ENCODE peak calls at places on chromosomes 16 and 17, in eight cellular contexts. One of them, this sample, is unnamed.

GRCh38 chr17:49924589-49924988 is 44.4 kb upstream of the DLX4 start:
- DNase-seq in tibial nerve: no peak
- DNase-seq in AG10803: no peak
- DNase-seq in EL: no peak
- DNase-seq in HCT116: no peak
- DNase-seq in IMR-90: no peak
- DNase-seq in stimulated activated CD4-positive, alpha-beta T cell treated with anti-CD3 and anti-CD28 coated beads, Interleukin-4, amount 100 ng/mL, for 24 hours: no peak
- DNase-seq in GDM1: no peak
- DNase-seq in this sample: no peak

GRCh38 chr17:13702266-13702665 is 100.5 kb upstream of the HS3ST3A1 start:
- DNase-seq in tibial nerve: no peak
- DNase-seq in AG10803: peak
- DNase-seq in EL: peak
- DNase-seq in HCT116: no peak
- DNase-seq in IMR-90: peak
- DNase-seq in stimulated activated CD4-positive, alpha-beta T cell treated with anti-CD3 and anti-CD28 coated beads, Interleukin-4, amount 100 ng/mL, for 24 hours: no peak
- DNase-seq in GDM1: no peak
- DNase-seq in this sample: no peak

GRCh38 chr17:77036841-77037381 is 103.9 kb upstream of the SEC14L1 start:
- DNase-seq in tibial nerve: no peak
- DNase-seq in AG10803: no peak
- DNase-seq in EL: no peak
- DNase-seq in HCT116: no peak
- DNase-seq in IMR-90: no peak
- DNase-seq in stimulated activated CD4-positive, alpha-beta T cell treated with anti-CD3 and anti-CD28 coated beads, Interleukin-4, amount 100 ng/mL, for 24 hours: no peak
- DNase-seq in GDM1: peak
- DNase-seq in this sample: no peak

GRCh38 chr17:34095101-34095500 is 160.0 kb upstream of the CCL2 start:
- DNase-seq in tibial nerve: no peak
- DNase-seq in AG10803: no peak
- DNase-seq in EL: no peak
- DNase-seq in HCT116: no peak
- DNase-seq in IMR-90: no peak
- DNase-seq in stimulated activated CD4-positive, alpha-beta T cell treated with anti-CD3 and anti-CD28 coated beads, Interleukin-4, amount 100 ng/mL, for 24 hours: no peak
- DNase-seq in GDM1: no peak
- DNase-seq in this sample: no peak

GRCh38 chr17:82212331-82213250 is at the start of gene CCDC57:
- DNase-seq in tibial nerve: peak
- DNase-seq in AG10803: peak
- DNase-seq in EL: peak
- DNase-seq in HCT116: no peak
- DNase-seq in IMR-90: peak
- DNase-seq in stimulated activated CD4-positive, alpha-beta T cell treated with anti-CD3 and anti-CD28 coated beads, Interleukin-4, amount 100 ng/mL, for 24 hours: peak
- DNase-seq in GDM1: peak
- DNase-seq in this sample: peak

GRCh38 chr16:80974649-80975376 is 31.9 kb downstream of the CMC2 start:
- DNase-seq in tibial nerve: no peak
- DNase-seq in AG10803: no peak
- DNase-seq in EL: no peak
- DNase-seq in HCT116: peak
- DNase-seq in IMR-90: no peak
- DNase-seq in stimulated activated CD4-positive, alpha-beta T cell treated with anti-CD3 and anti-CD28 coated beads, Interleukin-4, amount 100 ng/mL, for 24 hours: no peak
- DNase-seq in GDM1: no peak
- DNase-seq in this sample: no peak

GRCh38 chr17:79916991-79917901 is 78.0 kb upstream of the CBX4 start:
- DNase-seq in tibial nerve: no peak
- DNase-seq in AG10803: no peak
- DNase-seq in EL: no peak
- DNase-seq in HCT116: no peak
- DNase-seq in IMR-90: no peak
- DNase-seq in stimulated activated CD4-positive, alpha-beta T cell treated with anti-CD3 and anti-CD28 coated beads, Interleukin-4, amount 100 ng/mL, for 24 hours: no peak
- DNase-seq in GDM1: no peak
- DNase-seq in this sample: no peak

GRCh38 chr17:6305613-6306360 is 129.1 kb downstream of the AIPL1 start:
- DNase-seq in tibial nerve: no peak
- DNase-seq in AG10803: no peak
- DNase-seq in EL: no peak
- DNase-seq in HCT116: no peak
- DNase-seq in IMR-90: no peak
- DNase-seq in stimulated activated CD4-positive, alpha-beta T cell treated with anti-CD3 and anti-CD28 coated beads, Interleukin-4, amount 100 ng/mL, for 24 hours: no peak
- DNase-seq in GDM1: no peak
- DNase-seq in this sample: no peak

GRCh38 chr17:17675925-17676534 is 5.2 kb upstream of the RAI1 start:
- DNase-seq in tibial nerve: no peak
- DNase-seq in AG10803: no peak
- DNase-seq in EL: peak
- DNase-seq in HCT116: peak
- DNase-seq in IMR-90: peak
- DNase-seq in stimulated activated CD4-positive, alpha-beta T cell treated with anti-CD3 and anti-CD28 coated beads, Interleukin-4, amount 100 ng/mL, for 24 hours: no peak
- DNase-seq in GDM1: peak
- DNase-seq in this sample: no peak

GRCh38 chr16:75494696-75495601 is at the start of gene CHST6:
- DNase-seq in tibial nerve: no peak
- DNase-seq in AG10803: no peak
- DNase-seq in EL: peak
- DNase-seq in HCT116: no peak
- DNase-seq in IMR-90: no peak
- DNase-seq in stimulated activated CD4-positive, alpha-beta T cell treated with anti-CD3 and anti-CD28 coated beads, Interleukin-4, amount 100 ng/mL, for 24 hours: no peak
- DNase-seq in GDM1: no peak
- DNase-seq in this sample: no peak

GRCh38 chr16:4362476-4363250 is 9.0 kb upstream of the VASN start:
- DNase-seq in tibial nerve: no peak
- DNase-seq in AG10803: no peak
- DNase-seq in EL: no peak
- DNase-seq in HCT116: no peak
- DNase-seq in IMR-90: no peak
- DNase-seq in stimulated activated CD4-positive, alpha-beta T cell treated with anti-CD3 and anti-CD28 coated beads, Interleukin-4, amount 100 ng/mL, for 24 hours: no peak
- DNase-seq in GDM1: no peak
- DNase-seq in this sample: no peak

GRCh38 chr17:81846743-81847689 is 12.2 kb upstream of the PPP1R27 start:
- DNase-seq in tibial nerve: no peak
- DNase-seq in AG10803: no peak
- DNase-seq in EL: no peak
- DNase-seq in HCT116: no peak
- DNase-seq in IMR-90: no peak
- DNase-seq in stimulated activated CD4-positive, alpha-beta T cell treated with anti-CD3 and anti-CD28 coated beads, Interleukin-4, amount 100 ng/mL, for 24 hours: no peak
- DNase-seq in GDM1: no peak
- DNase-seq in this sample: no peak

GRCh38 chr17:7046127-7046724 is 2.3 kb upstream of the SLC16A11 start:
- DNase-seq in tibial nerve: no peak
- DNase-seq in AG10803: no peak
- DNase-seq in EL: no peak
- DNase-seq in HCT116: peak
- DNase-seq in IMR-90: no peak
- DNase-seq in stimulated activated CD4-positive, alpha-beta T cell treated with anti-CD3 and anti-CD28 coated beads, Interleukin-4, amount 100 ng/mL, for 24 hours: peak
- DNase-seq in GDM1: no peak
- DNase-seq in this sample: peak

GRCh38 chr16:85621698-85622433 is 8.7 kb downstream of the GSE1 start:
- DNase-seq in tibial nerve: no peak
- DNase-seq in AG10803: no peak
- DNase-seq in EL: no peak
- DNase-seq in HCT116: no peak
- DNase-seq in IMR-90: no peak
- DNase-seq in stimulated activated CD4-positive, alpha-beta T cell treated with anti-CD3 and anti-CD28 coated beads, Interleukin-4, amount 100 ng/mL, for 24 hours: no peak
- DNase-seq in GDM1: no peak
- DNase-seq in this sample: no peak

GRCh38 chr17:11608396-11608795 is 10.1 kb downstream of the DNAH9 start:
- DNase-seq in tibial nerve: peak
- DNase-seq in AG10803: no peak
- DNase-seq in EL: no peak
- DNase-seq in HCT116: no peak
- DNase-seq in IMR-90: no peak
- DNase-seq in stimulated activated CD4-positive, alpha-beta T cell treated with anti-CD3 and anti-CD28 coated beads, Interleukin-4, amount 100 ng/mL, for 24 hours: no peak
- DNase-seq in GDM1: no peak
- DNase-seq in this sample: no peak

GRCh38 chr16:57648590-57649442 is 19.3 kb upstream of the ADGRG3 start:
- DNase-seq in tibial nerve: peak
- DNase-seq in AG10803: peak
- DNase-seq in EL: peak
- DNase-seq in HCT116: peak
- DNase-seq in IMR-90: peak
- DNase-seq in stimulated activated CD4-positive, alpha-beta T cell treated with anti-CD3 and anti-CD28 coated beads, Interleukin-4, amount 100 ng/mL, for 24 hours: peak
- DNase-seq in GDM1: peak
- DNase-seq in this sample: peak

GRCh38 chr17:46878055-46878454 is 26.7 kb downstream of the WNT9B start:
- DNase-seq in tibial nerve: no peak
- DNase-seq in AG10803: no peak
- DNase-seq in EL: no peak
- DNase-seq in HCT116: no peak
- DNase-seq in IMR-90: no peak
- DNase-seq in stimulated activated CD4-positive, alpha-beta T cell treated with anti-CD3 and anti-CD28 coated beads, Interleukin-4, amount 100 ng/mL, for 24 hours: no peak
- DNase-seq in GDM1: no peak
- DNase-seq in this sample: no peak

GRCh38 chr17:17540278-17540906 is 44.2 kb upstream of the RASD1 start:
- DNase-seq in tibial nerve: no peak
- DNase-seq in AG10803: no peak
- DNase-seq in EL: no peak
- DNase-seq in HCT116: no peak
- DNase-seq in IMR-90: no peak
- DNase-seq in stimulated activated CD4-positive, alpha-beta T cell treated with anti-CD3 and anti-CD28 coated beads, Interleukin-4, amount 100 ng/mL, for 24 hours: no peak
- DNase-seq in GDM1: no peak
- DNase-seq in this sample: no peak

GRCh38 chr16:4298761-4299522 is 16.9 kb upstream of the GLIS2 start:
- DNase-seq in tibial nerve: no peak
- DNase-seq in AG10803: peak
- DNase-seq in EL: peak
- DNase-seq in HCT116: peak
- DNase-seq in IMR-90: peak
- DNase-seq in stimulated activated CD4-positive, alpha-beta T cell treated with anti-CD3 and anti-CD28 coated beads, Interleukin-4, amount 100 ng/mL, for 24 hours: no peak
- DNase-seq in GDM1: no peak
- DNase-seq in this sample: no peak

GRCh38 chr16:21568502-21569189 is 30.7 kb upstream of the METTL9 start:
- DNase-seq in tibial nerve: no peak
- DNase-seq in AG10803: no peak
- DNase-seq in EL: no peak
- DNase-seq in HCT116: no peak
- DNase-seq in IMR-90: peak
- DNase-seq in stimulated activated CD4-positive, alpha-beta T cell treated with anti-CD3 and anti-CD28 coated beads, Interleukin-4, amount 100 ng/mL, for 24 hours: no peak
- DNase-seq in GDM1: no peak
- DNase-seq in this sample: no peak

GRCh38 chr17:18278867-18279266 is 18.4 kb downstream of the MIEF2 start:
- DNase-seq in tibial nerve: no peak
- DNase-seq in AG10803: no peak
- DNase-seq in EL: no peak
- DNase-seq in HCT116: no peak
- DNase-seq in IMR-90: peak
- DNase-seq in stimulated activated CD4-positive, alpha-beta T cell treated with anti-CD3 and anti-CD28 coated beads, Interleukin-4, amount 100 ng/mL, for 24 hours: no peak
- DNase-seq in GDM1: no peak
- DNase-seq in this sample: no peak

GRCh38 chr17:77719806-77720205 is 238.7 kb upstream of the TNRC6C start:
- DNase-seq in tibial nerve: no peak
- DNase-seq in AG10803: no peak
- DNase-seq in EL: no peak
- DNase-seq in HCT116: no peak
- DNase-seq in IMR-90: no peak
- DNase-seq in stimulated activated CD4-positive, alpha-beta T cell treated with anti-CD3 and anti-CD28 coated beads, Interleukin-4, amount 100 ng/mL, for 24 hours: no peak
- DNase-seq in GDM1: no peak
- DNase-seq in this sample: no peak

GRCh38 chr16:85479972-85480726 is 133.0 kb upstream of the GSE1 start:
- DNase-seq in tibial nerve: no peak
- DNase-seq in AG10803: no peak
- DNase-seq in EL: no peak
- DNase-seq in HCT116: no peak
- DNase-seq in IMR-90: no peak
- DNase-seq in stimulated activated CD4-positive, alpha-beta T cell treated with anti-CD3 and anti-CD28 coated beads, Interleukin-4, amount 100 ng/mL, for 24 hours: no peak
- DNase-seq in GDM1: no peak
- DNase-seq in this sample: no peak

GRCh38 chr16:71429581-71429980 is 12.3 kb downstream of the TLE7 start:
- DNase-seq in tibial nerve: no peak
- DNase-seq in AG10803: no peak
- DNase-seq in EL: no peak
- DNase-seq in HCT116: no peak
- DNase-seq in IMR-90: no peak
- DNase-seq in stimulated activated CD4-positive, alpha-beta T cell treated with anti-CD3 and anti-CD28 coated beads, Interleukin-4, amount 100 ng/mL, for 24 hours: no peak
- DNase-seq in GDM1: no peak
- DNase-seq in this sample: no peak

GRCh38 chr17:46882666-46883065 is 31.3 kb downstream of the WNT9B start:
- DNase-seq in tibial nerve: no peak
- DNase-seq in AG10803: no peak
- DNase-seq in EL: no peak
- DNase-seq in HCT116: no peak
- DNase-seq in IMR-90: no peak
- DNase-seq in stimulated activated CD4-positive, alpha-beta T cell treated with anti-CD3 and anti-CD28 coated beads, Interleukin-4, amount 100 ng/mL, for 24 hours: no peak
- DNase-seq in GDM1: no peak
- DNase-seq in this sample: no peak

GRCh38 chr16:6038966-6039530 is 941.5 kb upstream of the EEF2KMT start:
- DNase-seq in tibial nerve: no peak
- DNase-seq in AG10803: no peak
- DNase-seq in EL: no peak
- DNase-seq in HCT116: no peak
- DNase-seq in IMR-90: no peak
- DNase-seq in stimulated activated CD4-positive, alpha-beta T cell treated with anti-CD3 and anti-CD28 coated beads, Interleukin-4, amount 100 ng/mL, for 24 hours: no peak
- DNase-seq in GDM1: no peak
- DNase-seq in this sample: no peak

GRCh38 chr16:67243481-67243880 is 3.8 kb downstream of the FHOD1 start:
- DNase-seq in tibial nerve: no peak
- DNase-seq in AG10803: no peak
- DNase-seq in EL: no peak
- DNase-seq in HCT116: no peak
- DNase-seq in IMR-90: no peak
- DNase-seq in stimulated activated CD4-positive, alpha-beta T cell treated with anti-CD3 and anti-CD28 coated beads, Interleukin-4, amount 100 ng/mL, for 24 hours: no peak
- DNase-seq in GDM1: no peak
- DNase-seq in this sample: no peak